ENCODE peak calls at places on chromosomes 7 and 10, in seven cellular contexts. X is NAMALWA; W is GM23248; E is central memory CD4-positive, alpha-beta T cell; Z is Daoy; B is stimulated activated CD4-positive, alpha-beta T cell treated with anti-CD3 and anti-CD28 coated beads, Interleukin-2, amount 100 ng/mL, for 48 hours; P is T-helper 2 cell treated with Interferon-gamma antibody and Interleukin-4, amounts not matched to agents 5 μg/mL and 100 μg/mL, for 36 hours. Y is an unnamed sample.

GRCh38 chr10:99612167-99612831 is 7.9 kb downstream of the SLC25A28 start:
- DNase-seq in P (peak), Z (peak), E (peak), B (peak), W (peak), X (peak), Y (no peak)

GRCh38 chr10:119131512-119132240 is 27.8 kb downstream of the DENND10 start:
- DNase-seq in P (peak), W (peak), X (peak), E (peak), B (peak), Z (peak), Y (no peak)

GRCh38 chr10:22321831-22322662 is 1.1 kb downstream of the BMI1 start:
- DNase-seq in X (peak), B (no peak), E (no peak), W (peak), Z (peak), P (no peak), Y (no peak)

GRCh38 chr7:28347462-28347861 is 64.9 kb upstream of the CREB5 start:
- DNase-seq in Z (no peak), B (no peak), E (no peak), W (peak), X (no peak), P (no peak), Y (no peak)

GRCh38 chr7:1140481-1141104 is 19.4 kb downstream of the ZFAND2A start:
- DNase-seq in E (no peak), B (no peak), P (no peak), W (no peak), X (peak), Z (no peak), Y (no peak)

GRCh38 chr10:71690094-71690720 is 29.4 kb downstream of the C10orf105 start:
- DNase-seq in E (no peak), W (no peak), Z (no peak), X (no peak), P (no peak), B (no peak), Y (no peak)

GRCh38 chr10:97463363-97464132 is 17.6 kb downstream of the ZDHHC16 start:
- DNase-seq in Z (peak), W (peak), X (peak), P (no peak), E (peak), B (peak), Y (no peak)

GRCh38 chr7:132049462-132050304 is 493.3 kb upstream of the PODXL start:
- DNase-seq in B (peak), P (no peak), Z (peak), W (peak), X (peak), E (no peak), Y (no peak)

GRCh38 chr7:139844779-139845442 is 15.8 kb downstream of the TBXAS1 start:
- DNase-seq in X (no peak), Z (no peak), E (no peak), B (no peak), W (no peak), P (no peak), Y (no peak)

GRCh38 chr7:17781491-17782215 is 158.6 kb downstream of the SNX13 start:
- DNase-seq in P (no peak), Z (peak), B (no peak), W (peak), E (no peak), X (no peak), Y (no peak)

GRCh38 chr10:42827201-42827600 is 44.6 kb downstream of the BMS1 start:
- DNase-seq in E (no peak), Z (no peak), B (no peak), W (no peak), P (no peak), X (peak), Y (no peak)

GRCh38 chr7:144738708-144739314 is 97.0 kb downstream of the TPK1 start:
- DNase-seq in P (no peak), Z (peak), E (peak), B (peak), W (peak), X (peak), Y (no peak)

GRCh38 chr7:56157238-56157790 is 41.1 kb upstream of the NUPR2 start:
- DNase-seq in B (no peak), Z (no peak), P (no peak), X (no peak), W (no peak), E (no peak), Y (no peak)

GRCh38 chr7:4700577-4701235 is 18.6 kb downstream of the FOXK1 start:
- DNase-seq in E (no peak), W (peak), B (no peak), Z (no peak), P (no peak), X (no peak), Y (no peak)